ENCODE peak calls at places on chromosomes 3 and 15, in eight cellular contexts. J is upper lobe of left lung, E is A549, P is sigmoid colon, A is ovary, H is HCT116, S is breast epithelium, G is esophagus squamous epithelium. I is an unnamed sample.

GRCh38 chr3:160661660-160662059 is 15.3 kb upstream of the ARL14 start:
- DNase-seq in J (no peak), E (no peak), P (no peak), A (no peak), H (no peak), S (no peak), G (no peak), I (no peak)

GRCh38 chr3:30597131-30597768 is 9.2 kb upstream of the TGFBR2 start:
- DNase-seq in J (no peak), E (peak), P (no peak), A (no peak), H (peak), S (no peak), G (no peak), I (no peak)

GRCh38 chr15:60548101-60548500 is 69.2 kb upstream of the ICE2 start:
- DNase-seq in J (no peak), E (no peak), P (no peak), A (no peak), H (no peak), S (no peak), G (no peak), I (peak)

GRCh38 chr3:185807455-185808068 is 17.3 kb downstream of the IGF2BP2 start:
- DNase-seq in J (no peak), E (no peak), P (no peak), A (no peak), H (peak), S (no peak), G (no peak), I (no peak)

GRCh38 chr15:57146394-57147140 is 228.1 kb downstream of the TCF12 start:
- DNase-seq in J (no peak), E (peak), P (no peak), A (no peak), H (peak), S (no peak), G (no peak), I (no peak)

GRCh38 chr15:98724017-98724416 is 75.7 kb downstream of the IGF1R start:
- DNase-seq in J (no peak), E (no peak), P (no peak), A (no peak), H (no peak), S (no peak), G (no peak), I (no peak)

GRCh38 chr3:183497313-183497712 is 58.2 kb downstream of the KLHL6 start:
- DNase-seq in J (peak), E (no peak), P (no peak), A (no peak), H (no peak), S (no peak), G (no peak), I (no peak)

GRCh38 chr15:77860101-77860691 is 217.3 kb downstream of the TBC1D2B start:
- DNase-seq in J (no peak), E (no peak), P (no peak), A (no peak), H (no peak), S (peak), G (no peak), I (no peak)

GRCh38 chr3:51391566-51392300 is 648 bp downstream of the RBM15B start:
- DNase-seq in J (peak), E (no peak), P (no peak), A (peak), H (no peak), S (no peak), G (no peak), I (peak)

GRCh38 chr3:179663093-179663492 is 10.3 kb downstream of the USP13 start:
- DNase-seq in J (no peak), E (no peak), P (no peak), A (no peak), H (no peak), S (no peak), G (no peak), I (no peak)

GRCh38 chr15:49313650-49314049 is 109.4 kb upstream of the FGF7 start:
- DNase-seq in J (no peak), E (no peak), P (no peak), A (no peak), H (no peak), S (no peak), G (no peak), I (no peak)

GRCh38 chr3:177781686-177782161 is 584.4 kb upstream of the TBL1XR1 start:
- DNase-seq in J (peak), E (no peak), P (peak), A (peak), H (no peak), S (no peak), G (no peak), I (peak)

GRCh38 chr3:159882784-159883779 is 105.6 kb upstream of the IL12A start:
- DNase-seq in J (peak), E (no peak), P (no peak), A (no peak), H (no peak), S (no peak), G (no peak), I (peak)

GRCh38 chr3:121477589-121477988 is 68.2 kb downstream of the POLQ start:
- DNase-seq in J (no peak), E (no peak), P (no peak), A (no peak), H (no peak), S (no peak), G (no peak), I (no peak)

GRCh38 chr3:65856907-65857306 is 181.8 kb downstream of the MAGI1 start:
- DNase-seq in J (no peak), E (no peak), P (no peak), A (no peak), H (no peak), S (no peak), G (no peak), I (no peak)

GRCh38 chr3:21524113-21524512 is 226.9 kb downstream of the ZNF385D start:
- DNase-seq in J (no peak), E (no peak), P (no peak), A (no peak), H (no peak), S (no peak), G (no peak), I (no peak)

GRCh38 chr15:73686781-73687256 is 2.6 kb downstream of the CD276 start:
- DNase-seq in J (peak), E (peak), P (peak), A (no peak), H (no peak), S (no peak), G (no peak), I (no peak)

GRCh38 chr15:51658664-51659063 is 22.6 kb upstream of the SCG3 start:
- DNase-seq in J (no peak), E (no peak), P (no peak), A (no peak), H (no peak), S (no peak), G (no peak), I (no peak)

GRCh38 chr3:169118666-169119370 is 544.7 kb downstream of the MECOM start:
- DNase-seq in J (no peak), E (no peak), P (no peak), A (no peak), H (no peak), S (no peak), G (no peak), I (peak)

GRCh38 chr15:57436961-57437360 is 60.7 kb downstream of the CGNL1 start:
- DNase-seq in J (no peak), E (no peak), P (no peak), A (no peak), H (no peak), S (no peak), G (no peak), I (peak)

GRCh38 chr3:25429960-25430941 is 2.2 kb downstream of the RARB start:
- DNase-seq in J (no peak), E (no peak), P (no peak), A (no peak), H (no peak), S (no peak), G (no peak), I (no peak)

GRCh38 chr3:46895204-46895660 is 17.7 kb downstream of the PTH1R start:
- DNase-seq in J (peak), E (peak), P (peak), A (peak), H (peak), S (peak), G (no peak), I (peak)

GRCh38 chr3:45033799-45034198 is 7.7 kb downstream of the CLEC3B start:
- DNase-seq in J (peak), E (no peak), P (no peak), A (no peak), H (no peak), S (no peak), G (no peak), I (no peak)
- TF ChIP-seq POLR2A in J (no peak), E (no peak), P (no peak), A (no peak), H (no peak), S (no peak), G (no peak), I (no peak)

GRCh38 chr3:52798978-52799476 is 4.4 kb downstream of the ITIH3 start:
- DNase-seq in J (no peak), E (peak), P (no peak), A (no peak), H (peak), S (no peak), G (no peak), I (no peak)
- TF ChIP-seq POLR2A in J (no peak), E (no peak), P (no peak), A (no peak), H (no peak), S (no peak), G (no peak), I (no peak)

DNA sequence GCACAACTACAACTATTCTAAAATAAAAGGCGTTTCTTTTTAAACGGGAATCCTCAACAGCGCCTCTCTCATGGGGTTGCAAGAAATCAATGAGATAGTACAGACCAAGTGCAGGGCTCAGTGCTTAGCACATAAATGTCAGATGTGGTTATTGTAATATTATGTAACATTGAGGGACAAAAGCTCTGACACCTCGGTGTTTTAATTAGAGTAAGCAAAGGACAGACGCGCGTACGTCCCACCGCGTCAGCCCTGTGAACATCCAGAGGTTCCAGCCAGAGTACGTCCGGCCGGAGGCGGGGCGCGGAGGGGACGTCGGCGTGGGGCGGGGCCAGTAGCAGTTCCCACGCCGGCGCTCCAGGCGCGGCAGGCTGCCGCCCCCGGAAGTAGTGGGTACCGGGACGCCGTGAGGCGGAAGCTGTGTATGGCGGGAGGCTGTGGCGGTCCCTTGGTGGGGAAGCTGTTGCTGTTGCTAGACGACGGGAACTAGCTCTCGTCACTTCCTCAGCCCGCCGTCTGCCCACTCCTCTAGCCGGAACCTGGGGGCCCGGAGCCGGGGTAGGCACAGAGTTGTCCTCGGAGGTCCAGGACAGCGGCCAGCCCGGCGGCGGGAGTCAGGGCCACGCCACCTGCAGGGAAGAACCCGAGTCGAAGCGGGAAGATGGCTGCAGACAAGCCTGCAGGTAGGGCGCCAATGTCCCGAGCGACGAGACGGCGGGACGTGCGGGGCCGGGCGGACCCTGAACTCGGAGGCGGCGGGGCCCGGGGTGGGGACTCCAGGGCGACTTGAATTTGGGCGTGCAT is at the start of gene CNOT10:
- DNase-seq in J (peak), E (peak), P (peak), A (peak), H (peak), S (peak), G (peak), I (peak)
- TF ChIP-seq POLR2A in J (no peak), E (peak), P (peak), A (peak), H (peak), S (no peak), G (peak), I (peak)

GRCh38 chr3:79844176-79844575 is 76.4 kb upstream of the ROBO1 start:
- DNase-seq in J (no peak), E (no peak), P (no peak), A (no peak), H (no peak), S (no peak), G (no peak), I (no peak)

GRCh38 chr3:79845546-79845945 is 77.7 kb upstream of the ROBO1 start:
- DNase-seq in J (no peak), E (no peak), P (no peak), A (no peak), H (no peak), S (no peak), G (no peak), I (no peak)

GRCh38 chr3:79846148-79846933 is 78.5 kb upstream of the ROBO1 start:
- DNase-seq in J (no peak), E (no peak), P (no peak), A (no peak), H (no peak), S (no peak), G (no peak), I (no peak)

GRCh38 chr3:79847928-79848327 is 80.1 kb upstream of the ROBO1 start:
- DNase-seq in J (no peak), E (no peak), P (no peak), A (no peak), H (no peak), S (no peak), G (no peak), I (no peak)

DNA sequence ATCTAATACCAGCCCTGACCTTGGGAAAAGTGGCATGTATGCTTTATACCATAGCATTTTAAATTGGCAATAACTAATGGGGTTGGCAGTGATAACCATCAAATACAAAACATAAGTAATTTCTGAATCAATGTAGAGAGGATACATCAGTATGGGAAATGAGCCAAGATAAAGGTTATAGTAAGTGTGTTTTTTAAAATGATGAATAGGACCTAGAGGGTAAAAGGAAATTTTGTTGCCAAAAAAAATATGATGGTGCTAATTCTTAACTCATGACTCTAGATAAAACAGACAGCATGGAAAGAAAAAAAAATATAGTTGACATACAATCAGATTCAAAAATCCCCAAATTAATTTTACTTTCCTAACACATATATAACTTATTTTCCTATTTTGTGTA is 75.4 kb upstream of the ROBO1 start:
- DNase-seq in J (no peak), E (no peak), P (no peak), A (no peak), H (no peak), S (no peak), G (no peak), I (no peak)
- TF ChIP-seq POLR2A in J (no peak), E (no peak), P (no peak), A (no peak), H (no peak), S (no peak), G (no peak), I (no peak)

DNA sequence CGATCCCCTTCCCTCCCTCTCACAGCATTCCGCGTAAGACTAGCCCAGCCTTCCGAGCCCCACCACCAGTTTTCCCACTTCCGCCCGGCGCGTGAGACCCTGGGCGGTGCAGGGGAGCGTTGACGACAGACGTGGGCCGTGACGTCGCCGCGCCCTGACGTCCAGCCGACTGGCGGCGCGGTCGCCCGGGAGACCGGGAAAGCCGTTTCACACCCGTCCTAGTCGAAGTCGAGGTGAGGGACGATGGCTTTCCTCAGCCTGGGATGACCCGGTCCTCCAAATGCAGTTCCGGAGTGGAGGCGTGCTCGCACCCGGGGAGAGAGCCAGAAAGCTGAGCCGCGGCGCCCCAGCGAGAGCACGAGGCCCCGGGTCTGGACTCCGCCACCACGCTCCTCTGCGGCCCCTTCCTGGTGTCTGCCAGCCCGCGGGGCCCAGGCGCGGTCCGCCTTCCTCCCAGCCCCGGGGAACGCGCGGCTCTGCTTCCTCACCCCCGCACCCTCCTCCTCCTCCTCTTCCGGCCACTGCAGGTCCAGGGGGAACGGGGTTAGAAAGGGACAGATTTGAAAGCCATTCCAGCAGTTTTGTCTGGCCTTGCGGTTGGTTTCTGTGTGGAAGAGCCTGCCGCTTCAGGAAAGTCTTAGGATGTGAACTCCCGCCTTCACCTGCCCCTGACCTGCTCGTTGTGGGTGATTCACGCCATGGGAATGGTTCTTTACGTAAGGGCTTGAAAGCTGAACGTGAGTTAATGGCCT is at the start of gene LEKR1:
- DNase-seq in J (peak), E (peak), P (peak), A (peak), H (peak), S (peak), G (no peak), I (peak)
- TF ChIP-seq POLR2A in J (no peak), E (peak), P (peak), A (peak), H (peak), S (peak), G (peak), I (peak)

GRCh38 chr15:70854669-70854976 is 666 bp upstream of the LARP6 start:
- DNase-seq in J (no peak), E (no peak), P (no peak), A (no peak), H (no peak), S (no peak), G (no peak), I (no peak)

GRCh38 chr15:70855764-70856163 is 1.8 kb upstream of the LARP6 start:
- DNase-seq in J (no peak), E (no peak), P (no peak), A (no peak), H (no peak), S (no peak), G (no peak), I (no peak)

GRCh38 chr15:70857547-70858265 is 3.7 kb upstream of the LARP6 start:
- DNase-seq in J (no peak), E (no peak), P (no peak), A (no peak), H (no peak), S (no peak), G (no peak), I (no peak)

GRCh38 chr15:70856177-70856883 is 2.4 kb upstream of the LARP6 start:
- DNase-seq in J (no peak), E (no peak), P (no peak), A (no peak), H (no peak), S (no peak), G (no peak), I (no peak)

GRCh38 chr15:70856884-70857546 is 3.1 kb upstream of the LARP6 start:
- DNase-seq in J (peak), E (no peak), P (peak), A (no peak), H (peak), S (no peak), G (no peak), I (peak)
- TF ChIP-seq POLR2A in J (no peak), E (no peak), P (no peak), A (peak), H (no peak), S (no peak), G (no peak), I (no peak)

GRCh38 chr3:50352762-50353161 is 2.1 kb downstream of the CYB561D2 start:
- DNase-seq in J (no peak), E (peak), P (no peak), A (no peak), H (no peak), S (no peak), G (no peak), I (no peak)

GRCh38 chr3:50354850-50355249 is 4.2 kb downstream of the CYB561D2 start:
- DNase-seq in J (no peak), E (no peak), P (no peak), A (no peak), H (no peak), S (no peak), G (no peak), I (no peak)

GRCh38 chr3:50351318-50351687 is 641 bp downstream of the CYB561D2 start:
- DNase-seq in J (no peak), E (no peak), P (no peak), A (no peak), H (no peak), S (no peak), G (no peak), I (no peak)

GRCh38 chr3:50354186-50354764 is 3.6 kb downstream of the CYB561D2 start:
- DNase-seq in J (no peak), E (no peak), P (no peak), A (no peak), H (no peak), S (no peak), G (no peak), I (no peak)

GRCh38 chr3:50353231-50354004 is 2.8 kb downstream of the CYB561D2 start:
- DNase-seq in J (no peak), E (no peak), P (no peak), A (no peak), H (no peak), S (no peak), G (no peak), I (no peak)
- TF ChIP-seq POLR2A in J (no peak), E (no peak), P (no peak), A (no peak), H (no peak), S (no peak), G (no peak), I (no peak)

GRCh38 chr3:194058189-194058571 is 77.8 kb upstream of the HES1 start:
- DNase-seq in J (peak), E (no peak), P (peak), A (peak), H (no peak), S (no peak), G (no peak), I (peak)
- TF ChIP-seq POLR2A in J (no peak), E (no peak), P (no peak), A (no peak), H (no peak), S (no peak), G (no peak), I (no peak)